ENCODE peak calls at places on chromosomes 16 and 17, in eight cellular contexts. X is astrocyte of the spinal cord; N is mesothelial cell of epicardium; Z is activated T-cell treated with anti-CD3 and anti-CD28 coated beads for 1 hour; W is hepatic stellate cell; L is mesendoderm; A is iris pigment epithelial cell; I is stimulated activated CD4-positive, alpha-beta T cell treated with anti-CD3 and anti-CD28 coated beads, Interleukin-12 subunit alpha, Interleukin-12 subunit beta, amount 100 ng/mL, for 48 hours. G is an unnamed sample.

GRCh38 chr17:45046536-45047125 is 4.8 kb downstream of the DCAKD start:
- DNase-seq in I (no peak), Z (no peak), X (no peak), N (no peak), L (no peak), A (peak; percentile 58), W (no peak), G (no peak)

GRCh38 chr17:75288784-75289121 is 480 bp downstream of the SLC25A19 start:
- DNase-seq in I (peak; percentile 50), Z (no peak), L (peak; percentile 57), A (no peak), N (no peak), X (no peak), W (peak; percentile 49), G (no peak)

GRCh38 chr17:27905524-27906237 is 12.5 kb upstream of the LYRM9 start:
- DNase-seq in X (no peak), N (no peak), Z (no peak), W (no peak), L (no peak), I (no peak), A (no peak), G (no peak)

GRCh38 chr17:17366941-17367885 is 64.0 kb downstream of the NT5M start:
- DNase-seq in A (no peak), W (no peak), N (no peak), L (no peak), Z (no peak), I (no peak), X (no peak), G (no peak)

GRCh38 chr16:60720060-60720459 is 1316.2 kb downstream of the CDH8 start:
- DNase-seq in L (no peak), N (no peak), W (no peak), X (no peak), A (no peak), I (no peak), Z (no peak), G (no peak)

GRCh38 chr16:29743475-29743826 is 2.3 kb downstream of the C16orf54 start:
- DNase-seq in Z (no peak), L (no peak), W (no peak), A (no peak), N (no peak), X (no peak), I (no peak), G (no peak)

GRCh38 chr17:51467336-51467735 is 207.0 kb downstream of the UTP18 start:
- DNase-seq in I (no peak), W (no peak), A (no peak), X (no peak), Z (no peak), L (no peak), N (no peak), G (no peak)

GRCh38 chr17:73947281-73947975 is 256.1 kb upstream of the RPL38 start:
- DNase-seq in I (no peak), N (no peak), W (no peak), A (no peak), L (no peak), X (no peak), Z (no peak), G (no peak)

GRCh38 chr16:78686601-78687000 is 587.1 kb downstream of the WWOX start:
- DNase-seq in A (no peak), W (no peak), X (no peak), I (no peak), Z (no peak), N (no peak), L (no peak), G (no peak)

GRCh38 chr17:30600830-30601494 is 123.8 kb downstream of the GOSR1 start:
- DNase-seq in X (peak; percentile 22), A (peak; percentile 14), N (no peak), I (no peak), Z (peak; percentile 11), L (peak; percentile 49), W (peak; percentile 53), G (no peak)

GRCh38 chr16:89350701-89351380 is 133.3 kb downstream of the ZNF778 start:
- DNase-seq in W (no peak), I (peak; percentile 37), A (peak; percentile 33), L (no peak), X (no peak), Z (no peak), N (no peak), G (peak; percentile 58)

GRCh38 chr17:44557653-44558285 is 485 bp downstream of the FZD2 start:
- DNase-seq in I (peak; percentile 15), N (peak; percentile 52), Z (peak; percentile 11), X (peak; percentile 81), A (peak; percentile 84), L (peak; percentile 71), W (peak; percentile 44), G (no peak)

GRCh38 chr16:4136229-4136813 is 20.1 kb upstream of the ADCY9 start:
- DNase-seq in W (no peak), I (no peak), X (no peak), L (peak; percentile 94), A (no peak), N (no peak), Z (no peak), G (no peak)

GRCh38 chr16:48609453-48610023 is 442 bp downstream of the N4BP1 start:
- DNase-seq in Z (no peak), X (peak; percentile 50), A (peak; percentile 34), I (no peak), W (no peak), N (peak; percentile 54), L (peak; percentile 53), G (peak; percentile 31)

GRCh38 chr17:17987901-17988300 is 15.2 kb downstream of the DRC3 start:
- DNase-seq in W (no peak), L (no peak), A (no peak), I (no peak), Z (no peak), N (no peak), X (no peak), G (no peak)

GRCh38 chr17:65535777-65536572 is 25.5 kb downstream of the AXIN2 start:
- DNase-seq in A (no peak), I (no peak), N (no peak), Z (no peak), L (no peak), W (peak; percentile 49), X (no peak), G (no peak)

GRCh38 chr16:25011891-25012499 is 3.2 kb downstream of the ARHGAP17 start:
- DNase-seq in W (no peak), X (no peak), Z (no peak), L (no peak), N (no peak), A (peak; percentile 52), I (no peak), G (no peak)

GRCh38 chr16:8863594-8864424 is 5.0 kb downstream of the CARHSP1 start:
- DNase-seq in A (no peak), W (peak; percentile 69), Z (no peak), N (no peak), L (peak; percentile 84), I (no peak), X (no peak), G (peak; percentile 94)

GRCh38 chr16:14616280-14616679 is 13.8 kb downstream of the PARN start:
- DNase-seq in X (no peak), W (no peak), L (no peak), Z (no peak), I (no peak), N (no peak), A (no peak), G (no peak)

GRCh38 chr16:66427451-66427860 is 361 bp downstream of the BEAN1 start:
- DNase-seq in Z (no peak), N (no peak), X (no peak), I (no peak), L (no peak), A (no peak), W (no peak), G (no peak)

GRCh38 chr16:26981266-26981938 is 85.3 kb upstream of the C16orf82 start:
- DNase-seq in L (no peak), W (peak; percentile 75), I (no peak), X (peak; percentile 82), Z (no peak), N (no peak), A (peak; percentile 91), G (peak; percentile 41)

GRCh38 chr17:53837131-53837530 is 14.4 kb downstream of the KIF2B start:
- DNase-seq in Z (no peak), I (no peak), X (peak; percentile 18), L (no peak), N (no peak), W (no peak), A (peak; percentile 6), G (no peak)

GRCh38 chr17:80531400-80531799 is 13.2 kb upstream of the RPTOR start:
- DNase-seq in A (peak; percentile 18), I (no peak), W (no peak), L (no peak), N (no peak), X (no peak), Z (no peak), G (no peak)

GRCh38 chr17:29956225-29956624 is 14.8 kb downstream of the EFCAB5 start:
- DNase-seq in A (no peak), N (no peak), Z (no peak), W (no peak), X (no peak), L (no peak), I (no peak), G (no peak)

GRCh38 chr17:33291248-33292183 is 1.6 kb downstream of the ASIC2 start:
- DNase-seq in L (peak; percentile 73), Z (no peak), A (peak; percentile 28), I (no peak), X (peak; percentile 24), N (peak; percentile 34), W (peak; percentile 16), G (no peak)

G was measured in putamen.